ENCODE peak calls at places on chromosomes 16 and 17, in seven cellular contexts. L, F, M, T, S, K and E are unnamed samples.

GRCh38 chr17:47188266-47188665 is 829 bp downstream of the CDC27 start:
- DNase-seq in F (no peak), M (no peak), S (peak; percentile 72), K (peak; percentile 36), L (peak; percentile 57), T (no peak), E (no peak)

GRCh38 chr16:695355-696089 is 5.3 kb upstream of the WDR24 start:
- DNase-seq in F (no peak), S (peak; percentile 87), K (peak; percentile 89), L (no peak), T (no peak), M (no peak), E (no peak)

GRCh38 chr16:67198238-67198734 is 645 bp upstream of the ELMO3 start:
- DNase-seq in L (peak; percentile 44), T (peak; percentile 41), S (peak; percentile 82), K (peak; percentile 82), M (no peak), F (peak; percentile 28), E (no peak)

GRCh38 chr17:29828676-29829291 is 101.2 kb downstream of the SSH2 start:
- DNase-seq in T (no peak), M (no peak), L (no peak), S (no peak), K (no peak), F (no peak), E (no peak)

GRCh38 chr17:42773290-42774035 is at the start of gene VPS25:
- DNase-seq in L (peak; percentile 88), K (peak; percentile 87), M (peak; percentile 52), T (peak; percentile 83), S (peak; percentile 94), F (peak; percentile 61), E (peak; percentile 84)

GRCh38 chr17:65268832-65269231 is 131.7 kb downstream of the RGS9 start:
- DNase-seq in M (no peak), S (no peak), T (no peak), F (no peak), K (peak; percentile 30), L (peak; percentile 70), E (no peak)

GRCh38 chr17:72145562-72145961 is 24.7 kb downstream of the SOX9 start:
- DNase-seq in L (no peak), M (no peak), K (no peak), T (no peak), F (no peak), S (no peak), E (no peak)

GRCh38 chr17:68570531-68570930 is 30.6 kb downstream of the FAM20A start:
- DNase-seq in T (no peak), K (no peak), F (no peak), S (no peak), M (no peak), L (no peak), E (no peak)

GRCh38 chr16:77501260-77501659 is 66.4 kb upstream of the ADAMTS18 start:
- DNase-seq in M (no peak), F (no peak), K (no peak), S (no peak), T (no peak), L (no peak), E (no peak)

GRCh38 chr16:56649271-56649670 is 2.4 kb upstream of the MT1B start:
- DNase-seq in M (no peak), F (no peak), T (no peak), K (no peak), L (no peak), S (no peak), E (no peak)

GRCh38 chr17:53722407-53722806 is 100.3 kb upstream of the KIF2B start:
- DNase-seq in F (no peak), L (peak; percentile 95), T (no peak), S (no peak), K (peak; percentile 86), M (no peak), E (no peak)

GRCh38 chr17:76161113-76161512 is 20.1 kb upstream of the FOXJ1 start:
- DNase-seq in S (no peak), L (no peak), K (no peak), T (no peak), M (no peak), F (no peak), E (no peak)

GRCh38 chr16:2774161-2774891 is 2.8 kb downstream of the ELOB start:
- DNase-seq in K (no peak), M (no peak), T (no peak), S (no peak), L (no peak), F (no peak), E (no peak)

GRCh38 chr16:29736112-29736511 is 9.7 kb downstream of the C16orf54 start:
- DNase-seq in S (no peak), F (no peak), L (no peak), M (no peak), K (no peak), T (no peak), E (no peak)

GRCh38 chr16:57577691-57578224 is 35.3 kb downstream of the ADGRG5 start:
- DNase-seq in L (no peak), K (no peak), T (peak; percentile 76), S (no peak), M (no peak), F (no peak), E (no peak)

GRCh38 chr17:7242717-7243576 is 698 bp upstream of the GABARAP start:
- DNase-seq in K (peak; percentile 95), S (peak; percentile 97), T (peak; percentile 95), F (peak; percentile 91), M (peak; percentile 72), L (peak; percentile 91), E (peak; percentile 96)

GRCh38 chr16:75238132-75238852 is 13.1 kb downstream of the BCAR1 start:
- DNase-seq in L (peak; percentile 95), K (no peak), M (peak; percentile 86), F (peak; percentile 86), T (no peak), S (no peak), E (peak; percentile 86)